ENCODE peak calls at places on chromosomes 11 and 22, in eight cellular contexts. A, Y, T, C, W, B, G and V are unnamed samples.

GRCh38 chr11:12195773-12196172 is 85.4 kb downstream of the MICAL2 start:
- DNase-seq in G (no peak), C (no peak), Y (no peak), A (no peak), W (no peak), B (no peak), T (no peak), V (no peak)

GRCh38 chr22:49972163-49973017 is 11.8 kb downstream of the PIM3 start:
- DNase-seq in B (no peak), A (no peak), G (peak), Y (peak), C (peak), T (no peak), W (no peak), V (no peak)

GRCh38 chr11:96464695-96465307 is 75.0 kb downstream of the JRKL start:
- DNase-seq in W (peak), A (peak), C (no peak), B (no peak), T (peak), Y (no peak), G (no peak), V (peak)

GRCh38 chr11:108498046-108498815 is at the start of gene POGLUT3:
- DNase-seq in A (peak), B (peak), Y (peak), W (peak), T (peak), C (peak), G (peak), V (peak)

GRCh38 chr11:76625787-76626186 is 44.8 kb downstream of the LRRC32 start:
- DNase-seq in B (peak), A (no peak), T (peak), C (no peak), Y (no peak), W (no peak), G (no peak), V (no peak)

GRCh38 chr11:2747236-2748015 is 47.6 kb upstream of the KCNQ1OT1 start:
- DNase-seq in G (peak), B (no peak), W (no peak), T (no peak), A (no peak), Y (no peak), C (peak), V (no peak)

GRCh38 chr11:82896183-82896582 is 4.0 kb downstream of the PRCP start:
- DNase-seq in A (no peak), C (no peak), B (no peak), T (no peak), Y (no peak), G (no peak), W (no peak), V (no peak)

GRCh38 chr11:117621226-117621625 is 175.8 kb downstream of the DSCAML1 start:
- DNase-seq in W (peak), G (no peak), C (no peak), A (no peak), Y (no peak), B (no peak), T (peak), V (peak)

GRCh38 chr11:69665669-69666068 is 9.5 kb downstream of the LTO1 start:
- DNase-seq in A (no peak), Y (no peak), T (no peak), B (no peak), G (no peak), W (no peak), C (peak), V (no peak)

GRCh38 chr11:72625746-72626636 is 48.2 kb downstream of the PDE2A start:
- DNase-seq in C (peak), W (peak), G (peak), B (no peak), Y (no peak), A (no peak), T (no peak), V (no peak)

GRCh38 chr11:6321961-6322362 is 1.7 kb upstream of the CAVIN3 start:
- DNase-seq in G (no peak), C (no peak), W (peak), A (peak), Y (no peak), T (peak), B (no peak), V (peak)

GRCh38 chr11:65355013-65355775 is 643 bp downstream of the TIGD3 start:
- DNase-seq in G (peak), W (no peak), C (peak), A (no peak), B (no peak), T (peak), Y (peak), V (no peak)

DNA sequence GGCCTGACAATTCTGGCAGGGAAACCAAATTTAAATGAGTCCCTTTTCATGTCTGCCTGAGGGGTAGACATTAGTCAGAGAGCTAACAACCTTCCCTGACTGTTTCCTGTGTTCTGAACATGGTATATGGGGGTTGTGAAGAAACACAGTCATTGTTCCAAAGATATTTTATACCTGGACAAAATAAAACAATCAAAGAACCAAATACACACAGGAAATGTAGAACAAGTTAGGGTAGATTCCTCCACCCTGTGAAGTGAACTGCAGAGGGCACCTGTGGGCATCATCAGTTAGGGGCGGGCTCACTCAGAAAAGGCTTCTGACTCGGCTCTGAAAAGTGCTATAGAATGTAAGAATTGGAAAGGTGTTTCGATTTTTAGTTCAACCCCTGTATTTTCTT is 231.9 kb upstream of the CADM1 start:
- DNase-seq in G (no peak), C (no peak), Y (no peak), W (no peak), B (no peak), A (no peak), T (no peak), V (no peak)
- TF ChIP-seq CTCF in G (no peak), C (no peak), Y (no peak), W (no peak), B (no peak), A (no peak), T (no peak), V (no peak)

GRCh38 chr11:128860571-128861361 is 6.3 kb downstream of the KCNJ1 start:
- DNase-seq in W (no peak), T (no peak), B (no peak), G (no peak), C (no peak), A (peak), Y (no peak), V (peak)

GRCh38 chr11:128862913-128863660 is 4.0 kb downstream of the KCNJ1 start:
- DNase-seq in Y (no peak), A (peak), W (peak), C (no peak), T (peak), G (no peak), B (no peak), V (peak)

GRCh38 chr11:128862421-128862820 is 4.7 kb downstream of the KCNJ1 start:
- DNase-seq in B (no peak), C (no peak), W (no peak), Y (no peak), G (no peak), A (no peak), T (no peak), V (no peak)

GRCh38 chr11:128857341-128857740 is 9.8 kb downstream of the KCNJ1 start:
- DNase-seq in T (no peak), W (no peak), Y (no peak), A (no peak), G (no peak), C (no peak), B (no peak), V (no peak)

DNA sequence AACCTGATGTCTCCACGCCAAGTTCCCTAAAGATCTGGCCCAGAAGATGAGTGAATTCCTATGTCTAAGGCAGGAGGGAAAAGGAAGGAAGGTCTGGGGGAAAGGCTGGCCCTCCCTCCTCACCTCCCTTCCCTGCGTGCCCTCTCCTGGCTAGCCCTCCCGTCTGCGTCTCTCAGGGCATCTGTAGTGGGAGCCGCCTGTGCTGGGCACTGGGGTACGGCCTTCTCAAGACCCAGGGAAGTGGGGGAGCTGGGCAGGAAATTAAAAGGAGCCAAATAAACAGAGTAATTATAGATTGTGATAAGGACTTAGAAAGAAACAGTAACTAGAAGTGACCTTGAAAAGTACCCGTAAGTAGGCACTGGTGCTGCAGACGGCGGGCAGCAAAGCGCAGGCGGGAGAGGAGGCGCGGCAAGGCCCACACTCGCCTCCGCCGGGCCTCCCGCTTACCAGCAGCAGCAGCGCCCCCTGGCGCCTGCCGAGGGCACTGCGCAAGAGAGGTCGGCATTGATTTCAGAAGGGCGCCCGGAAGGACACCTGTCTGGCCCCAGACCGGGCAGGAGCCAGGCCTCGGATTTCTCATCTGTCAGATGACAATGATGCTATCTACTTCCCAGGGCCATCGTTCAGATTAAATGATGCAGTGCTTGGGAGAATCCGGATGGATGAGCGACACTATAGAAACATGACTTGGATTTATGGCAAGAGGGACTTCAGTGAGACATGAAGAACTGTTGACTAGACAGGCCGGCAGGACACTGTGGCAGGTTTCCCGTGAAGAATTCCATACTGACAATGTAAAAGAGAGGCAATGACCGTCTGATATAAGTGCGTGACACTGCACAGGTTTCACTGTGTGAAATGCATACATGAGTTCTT is 7.3 kb downstream of the KCNJ1 start:
- DNase-seq in G (peak), A (peak), T (peak), B (peak), C (peak), W (peak), Y (peak), V (no peak)
- TF ChIP-seq CTCF in G (peak), A (peak), T (peak), B (peak), C (peak), W (peak), Y (peak), V (peak)

GRCh38 chr11:46387456-46387855 is 4.1 kb downstream of the CHRM4 start:
- DNase-seq in Y (no peak), B (no peak), G (no peak), T (no peak), C (no peak), W (no peak), A (no peak), V (no peak)

GRCh38 chr11:46386674-46387073 is 4.9 kb downstream of the CHRM4 start:
- DNase-seq in Y (no peak), T (peak), C (no peak), G (no peak), B (no peak), A (peak), W (no peak), V (peak)

GRCh38 chr11:46388619-46389449 is 2.7 kb downstream of the CHRM4 start:
- DNase-seq in C (no peak), W (peak), B (no peak), A (no peak), G (no peak), Y (no peak), T (no peak), V (no peak)

GRCh38 chr11:46389450-46390330 is 1.9 kb downstream of the CHRM4 start:
- DNase-seq in W (peak), C (peak), A (peak), Y (peak), B (no peak), G (peak), T (peak), V (peak)

GRCh38 chr11:46387919-46388618 is 3.5 kb downstream of the CHRM4 start:
- DNase-seq in W (peak), Y (no peak), G (no peak), A (no peak), T (no peak), C (no peak), B (no peak), V (no peak)
- TF ChIP-seq CTCF in W (no peak), Y (no peak), G (no peak), A (no peak), T (no peak), C (no peak), B (no peak), V (no peak)

DNA sequence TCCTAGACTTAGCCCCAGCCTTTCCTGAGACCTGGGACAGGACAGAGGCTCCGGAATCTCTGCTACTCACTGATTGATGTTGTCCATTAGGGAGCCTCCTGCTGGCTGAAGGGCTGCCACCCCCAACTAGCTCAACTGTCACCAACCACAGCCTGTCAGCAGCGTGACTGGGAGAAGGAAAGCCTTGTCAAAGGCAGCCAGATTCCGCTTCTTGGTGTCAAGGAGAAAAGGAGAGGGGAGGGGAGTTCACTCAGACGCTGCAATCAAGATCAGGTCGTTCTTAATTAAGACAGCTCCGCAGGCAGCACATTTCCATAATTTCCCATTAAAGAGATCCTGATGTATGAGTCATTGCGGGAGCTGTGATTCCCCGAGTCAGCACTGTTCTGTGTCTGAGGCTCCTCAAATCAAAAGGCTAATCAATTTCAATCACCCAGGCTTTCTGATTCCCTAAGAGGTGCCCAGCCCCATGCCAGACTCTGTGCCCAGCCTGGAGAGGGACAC is 152.8 kb upstream of the ZBED5 start:
- DNase-seq in Y (peak), G (peak), W (no peak), B (peak), A (peak), T (peak), C (peak), V (no peak)
- TF ChIP-seq CTCF in Y (peak), G (peak), W (peak), B (peak), A (peak), T (peak), C (peak), V (peak)

DNA sequence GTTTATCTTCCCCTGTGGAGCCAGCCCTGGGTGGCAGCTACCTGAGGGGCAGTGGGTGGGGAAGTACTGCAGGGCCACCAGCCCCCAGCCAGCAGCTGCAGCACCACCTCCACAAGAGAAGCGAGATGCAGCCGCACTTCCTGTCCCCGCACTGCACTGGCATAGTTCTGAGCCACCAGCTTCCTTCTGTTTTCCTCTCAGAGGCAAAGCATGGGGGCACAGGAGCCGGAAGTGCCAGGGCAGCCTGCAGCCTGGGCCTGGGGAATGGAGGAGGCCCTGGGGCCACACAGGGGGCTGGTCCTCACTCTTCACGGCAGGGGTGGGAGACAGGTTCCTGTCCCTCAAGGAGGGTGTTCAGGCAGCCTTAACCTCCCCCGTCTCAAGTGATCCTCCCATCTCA is 11.9 kb upstream of the SH3BP1 start:
- DNase-seq in W (no peak), G (no peak), Y (no peak), B (no peak), C (no peak), T (no peak), A (no peak), V (no peak)
- TF ChIP-seq CTCF in W (no peak), G (no peak), Y (no peak), B (no peak), C (no peak), T (no peak), A (no peak), V (no peak)

GRCh38 chr11:81159900-81160299 is 1573.8 kb downstream of the FAM181B start:
- DNase-seq in Y (no peak), W (no peak), G (no peak), A (no peak), C (no peak), T (no peak), B (no peak), V (no peak)

GRCh38 chr11:81165164-81165563 is 1568.5 kb downstream of the FAM181B start:
- DNase-seq in Y (no peak), T (no peak), C (no peak), G (no peak), A (no peak), W (no peak), B (no peak), V (no peak)
- TF ChIP-seq CTCF in Y (no peak), T (no peak), C (no peak), G (no peak), A (no peak), W (no peak), B (no peak), V (no peak)

GRCh38 chr22:20567993-20568417 is 60.6 kb downstream of the MED15 start:
- DNase-seq in C (peak), B (no peak), A (no peak), W (peak), T (peak), G (peak), Y (no peak), V (peak)
- TF ChIP-seq CTCF in C (peak), B (no peak), A (peak), W (peak), T (peak), G (peak), Y (no peak), V (peak)

GRCh38 chr22:17749605-17750395 is 24.5 kb downstream of the BID start:
- DNase-seq in Y (no peak), A (no peak), B (no peak), G (no peak), T (no peak), C (no peak), W (no peak), V (no peak)

GRCh38 chr22:17753401-17753989 is 20.8 kb downstream of the BID start:
- DNase-seq in T (peak), G (no peak), C (no peak), B (no peak), Y (no peak), A (peak), W (no peak), V (no peak)

GRCh38 chr22:17748555-17749353 is 25.5 kb downstream of the BID start:
- DNase-seq in T (no peak), B (no peak), W (no peak), Y (peak), C (no peak), G (peak), A (no peak), V (no peak)

GRCh38 chr22:17751596-17751995 is 22.7 kb downstream of the BID start:
- DNase-seq in B (no peak), G (no peak), C (no peak), Y (no peak), T (no peak), W (no peak), A (no peak), V (no peak)

DNA sequence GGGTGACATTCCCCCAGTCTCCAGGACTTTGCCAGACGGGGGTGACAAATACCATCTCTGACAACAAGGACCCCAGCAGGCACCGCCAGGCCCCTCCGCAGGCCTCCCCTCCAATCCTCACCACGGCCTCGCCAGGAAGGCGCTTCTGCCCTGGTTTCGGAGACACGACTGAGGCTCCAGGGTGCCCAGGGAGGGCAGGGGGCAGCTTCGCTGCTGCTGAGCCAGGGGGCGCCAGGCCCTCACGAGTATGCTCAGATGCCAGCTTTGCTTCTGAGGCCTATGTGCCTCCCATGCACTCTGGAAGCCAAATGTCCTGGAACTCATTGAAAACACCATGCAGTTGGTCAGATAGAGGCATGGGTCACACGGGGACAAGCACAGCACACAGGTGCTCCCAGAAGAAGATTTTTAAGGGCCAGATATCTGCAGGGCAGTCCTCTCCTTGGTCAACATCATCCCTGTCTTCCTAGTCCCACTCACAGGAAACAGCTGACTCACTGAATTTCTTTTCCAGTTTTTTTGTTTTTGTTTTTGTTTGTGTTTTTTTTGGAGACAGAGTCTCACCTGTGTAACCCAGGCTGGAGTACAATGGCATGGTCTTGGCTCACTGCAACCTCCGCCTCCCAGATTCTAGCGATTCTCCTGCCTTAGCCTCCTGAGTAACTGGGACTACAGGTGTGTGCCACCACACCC is 19.9 kb downstream of the BID start:
- DNase-seq in B (no peak), T (no peak), G (no peak), C (no peak), Y (no peak), A (no peak), W (no peak), V (no peak)
- TF ChIP-seq CTCF in B (no peak), T (peak), G (peak), C (no peak), Y (no peak), A (no peak), W (peak), V (peak)